ENCODE peak calls at places on chromosome 6, in eight cellular contexts. One of them, this sample, is unnamed.

GRCh38 chr6:133376743-133377142 is 135.6 kb downstream of the EYA4 start:
- DNase-seq in Caki2: no peak
- DNase-seq in Kasumi-1: no peak
- DNase-seq in aorta: no peak
- DNase-seq in choroid plexus epithelial cell: no peak
- DNase-seq in CD8-positive, alpha-beta T cell: no peak
- DNase-seq in activated naive CD4-positive, alpha-beta T cell: no peak
- DNase-seq in GM03348: no peak
- DNase-seq in this sample: no peak

GRCh38 chr6:1057490-1058135 is 254.3 kb upstream of the FOXQ1 start:
- DNase-seq in GM03348: no peak
- DNase-seq in activated naive CD4-positive, alpha-beta T cell: no peak
- DNase-seq in choroid plexus epithelial cell: no peak
- DNase-seq in CD8-positive, alpha-beta T cell: no peak
- DNase-seq in Kasumi-1: no peak
- DNase-seq in Caki2: no peak
- DNase-seq in aorta: no peak
- DNase-seq in this sample: no peak

GRCh38 chr6:169145476-169145875 is 108.2 kb downstream of the THBS2 start:
- DNase-seq in Kasumi-1: no peak
- DNase-seq in Caki2: no peak
- DNase-seq in GM03348: no peak
- DNase-seq in CD8-positive, alpha-beta T cell: no peak
- DNase-seq in activated naive CD4-positive, alpha-beta T cell: no peak
- DNase-seq in aorta: no peak
- DNase-seq in choroid plexus epithelial cell: peak
- DNase-seq in this sample: peak

GRCh38 chr6:7991992-7992815 is 72.0 kb downstream of the BLOC1S5 start:
- DNase-seq in GM03348: peak
- DNase-seq in Caki2: peak
- DNase-seq in choroid plexus epithelial cell: peak
- DNase-seq in Kasumi-1: peak
- DNase-seq in CD8-positive, alpha-beta T cell: no peak
- DNase-seq in aorta: no peak
- DNase-seq in activated naive CD4-positive, alpha-beta T cell: no peak
- DNase-seq in this sample: peak

GRCh38 chr6:160226118-160226541 is 32.5 kb downstream of the SLC22A2 start:
- DNase-seq in CD8-positive, alpha-beta T cell: no peak
- DNase-seq in aorta: no peak
- DNase-seq in Caki2: no peak
- DNase-seq in Kasumi-1: no peak
- DNase-seq in choroid plexus epithelial cell: no peak
- DNase-seq in activated naive CD4-positive, alpha-beta T cell: no peak
- DNase-seq in GM03348: no peak
- DNase-seq in this sample: no peak

GRCh38 chr6:143064996-143065683 is 4.5 kb downstream of the AIG1 start:
- DNase-seq in aorta: no peak
- DNase-seq in GM03348: no peak
- DNase-seq in Kasumi-1: no peak
- DNase-seq in choroid plexus epithelial cell: no peak
- DNase-seq in CD8-positive, alpha-beta T cell: no peak
- DNase-seq in activated naive CD4-positive, alpha-beta T cell: no peak
- DNase-seq in Caki2: peak
- DNase-seq in this sample: peak

GRCh38 chr6:21144928-21145327 is 448.6 kb upstream of the SOX4 start:
- DNase-seq in GM03348: no peak
- DNase-seq in Caki2: no peak
- DNase-seq in activated naive CD4-positive, alpha-beta T cell: no peak
- DNase-seq in CD8-positive, alpha-beta T cell: no peak
- DNase-seq in choroid plexus epithelial cell: no peak
- DNase-seq in Kasumi-1: no peak
- DNase-seq in aorta: no peak
- DNase-seq in this sample: no peak

GRCh38 chr6:93423542-93423941 is 4.2 kb upstream of the EPHA7 start:
- DNase-seq in activated naive CD4-positive, alpha-beta T cell: no peak
- DNase-seq in CD8-positive, alpha-beta T cell: no peak
- DNase-seq in aorta: no peak
- DNase-seq in Kasumi-1: peak
- DNase-seq in Caki2: peak
- DNase-seq in choroid plexus epithelial cell: peak
- DNase-seq in GM03348: no peak
- DNase-seq in this sample: no peak

GRCh38 chr6:135328136-135328535 is 147.0 kb downstream of the MYB start:
- DNase-seq in Caki2: no peak
- DNase-seq in choroid plexus epithelial cell: no peak
- DNase-seq in CD8-positive, alpha-beta T cell: no peak
- DNase-seq in activated naive CD4-positive, alpha-beta T cell: no peak
- DNase-seq in Kasumi-1: no peak
- DNase-seq in aorta: no peak
- DNase-seq in GM03348: no peak
- DNase-seq in this sample: no peak

GRCh38 chr6:147833607-147834006 is 325.1 kb downstream of the SAMD5 start:
- DNase-seq in aorta: no peak
- DNase-seq in Caki2: no peak
- DNase-seq in GM03348: no peak
- DNase-seq in Kasumi-1: no peak
- DNase-seq in CD8-positive, alpha-beta T cell: no peak
- DNase-seq in activated naive CD4-positive, alpha-beta T cell: no peak
- DNase-seq in choroid plexus epithelial cell: no peak
- DNase-seq in this sample: no peak

GRCh38 chr6:74115674-74116073 is 419.7 kb downstream of the CD109 start:
- DNase-seq in Kasumi-1: peak
- DNase-seq in aorta: no peak
- DNase-seq in activated naive CD4-positive, alpha-beta T cell: no peak
- DNase-seq in choroid plexus epithelial cell: peak
- DNase-seq in Caki2: no peak
- DNase-seq in CD8-positive, alpha-beta T cell: no peak
- DNase-seq in GM03348: peak
- DNase-seq in this sample: peak

GRCh38 chr6:159303784-159304183 is 134.6 kb downstream of the FNDC1 start:
- DNase-seq in CD8-positive, alpha-beta T cell: no peak
- DNase-seq in choroid plexus epithelial cell: no peak
- DNase-seq in Kasumi-1: no peak
- DNase-seq in aorta: no peak
- DNase-seq in activated naive CD4-positive, alpha-beta T cell: no peak
- DNase-seq in GM03348: no peak
- DNase-seq in Caki2: no peak
- DNase-seq in this sample: no peak

GRCh38 chr6:110708295-110708965 is 106.8 kb downstream of the CDK19 start:
- DNase-seq in activated naive CD4-positive, alpha-beta T cell: no peak
- DNase-seq in GM03348: peak
- DNase-seq in Kasumi-1: no peak
- DNase-seq in choroid plexus epithelial cell: peak
- DNase-seq in aorta: no peak
- DNase-seq in CD8-positive, alpha-beta T cell: no peak
- DNase-seq in Caki2: no peak
- DNase-seq in this sample: peak

GRCh38 chr6:150241751-150242150 is 98.9 kb downstream of the PPP1R14C start:
- DNase-seq in activated naive CD4-positive, alpha-beta T cell: no peak
- DNase-seq in Caki2: no peak
- DNase-seq in choroid plexus epithelial cell: no peak
- DNase-seq in CD8-positive, alpha-beta T cell: no peak
- DNase-seq in GM03348: no peak
- DNase-seq in Kasumi-1: no peak
- DNase-seq in aorta: no peak
- DNase-seq in this sample: no peak

GRCh38 chr6:90413867-90414266 is 117.2 kb upstream of the BACH2 start:
- DNase-seq in CD8-positive, alpha-beta T cell: peak
- DNase-seq in activated naive CD4-positive, alpha-beta T cell: peak
- DNase-seq in GM03348: no peak
- DNase-seq in choroid plexus epithelial cell: peak
- DNase-seq in Caki2: no peak
- DNase-seq in Kasumi-1: no peak
- DNase-seq in aorta: no peak
- DNase-seq in this sample: no peak

GRCh38 chr6:148776321-148776966 is 29.6 kb downstream of the UST start:
- DNase-seq in Caki2: no peak
- DNase-seq in activated naive CD4-positive, alpha-beta T cell: no peak
- DNase-seq in choroid plexus epithelial cell: peak
- DNase-seq in CD8-positive, alpha-beta T cell: no peak
- DNase-seq in aorta: no peak
- DNase-seq in GM03348: peak
- DNase-seq in Kasumi-1: no peak
- DNase-seq in this sample: peak

GRCh38 chr6:52725530-52726192 is 37.6 kb downstream of the GSTA2 start:
- DNase-seq in Kasumi-1: no peak
- DNase-seq in CD8-positive, alpha-beta T cell: no peak
- DNase-seq in aorta: no peak
- DNase-seq in choroid plexus epithelial cell: peak
- DNase-seq in Caki2: peak
- DNase-seq in activated naive CD4-positive, alpha-beta T cell: no peak
- DNase-seq in GM03348: peak
- DNase-seq in this sample: peak

GRCh38 chr6:147642458-147642857 is 134.0 kb downstream of the SAMD5 start:
- DNase-seq in aorta: no peak
- DNase-seq in choroid plexus epithelial cell: peak
- DNase-seq in Caki2: peak
- DNase-seq in Kasumi-1: no peak
- DNase-seq in activated naive CD4-positive, alpha-beta T cell: no peak
- DNase-seq in GM03348: no peak
- DNase-seq in CD8-positive, alpha-beta T cell: no peak
- DNase-seq in this sample: no peak

GRCh38 chr6:56021943-56022342 is 146.6 kb upstream of the BMP5 start:
- DNase-seq in Kasumi-1: no peak
- DNase-seq in CD8-positive, alpha-beta T cell: no peak
- DNase-seq in GM03348: no peak
- DNase-seq in choroid plexus epithelial cell: no peak
- DNase-seq in activated naive CD4-positive, alpha-beta T cell: no peak
- DNase-seq in Caki2: no peak
- DNase-seq in aorta: no peak
- DNase-seq in this sample: no peak

This sample was measured in AG10803.